ENCODE peak calls at places on chromosome 1, in nine cellular contexts. One of them, this sample, is unnamed.

GRCh38 chr1:234975122-234975940 is 153.3 kb downstream of the TOMM20 start:
- DNase-seq in CD8-positive, alpha-beta memory T cell: no peak
- DNase-seq in transverse colon: no peak
- DNase-seq in Peyer's patch: peak
- DNase-seq in neural progenitor cell: no peak
- DNase-seq in right atrium auricular region: no peak
- DNase-seq in tibial artery: no peak
- DNase-seq in tibial nerve: no peak
- DNase-seq in sigmoid colon: peak
- DNase-seq in this sample: no peak

GRCh38 chr1:1058921-1059493 is 15.1 kb downstream of the RNF223 start:
- DNase-seq in CD8-positive, alpha-beta memory T cell: peak
- DNase-seq in transverse colon: no peak
- DNase-seq in Peyer's patch: no peak
- DNase-seq in neural progenitor cell: peak
- DNase-seq in right atrium auricular region: no peak
- DNase-seq in tibial artery: no peak
- DNase-seq in tibial nerve: no peak
- DNase-seq in sigmoid colon: no peak
- DNase-seq in this sample: no peak

GRCh38 chr1:99570486-99571089 is 75.3 kb upstream of the PALMD start:
- DNase-seq in CD8-positive, alpha-beta memory T cell: no peak
- DNase-seq in transverse colon: no peak
- DNase-seq in Peyer's patch: no peak
- DNase-seq in neural progenitor cell: no peak
- DNase-seq in right atrium auricular region: no peak
- DNase-seq in tibial artery: no peak
- DNase-seq in tibial nerve: no peak
- DNase-seq in sigmoid colon: no peak
- DNase-seq in this sample: no peak

GRCh38 chr1:241557551-241558193 is 25.5 kb downstream of the KMO start:
- DNase-seq in CD8-positive, alpha-beta memory T cell: no peak
- DNase-seq in transverse colon: no peak
- DNase-seq in Peyer's patch: no peak
- DNase-seq in neural progenitor cell: no peak
- DNase-seq in right atrium auricular region: no peak
- DNase-seq in tibial artery: no peak
- DNase-seq in tibial nerve: no peak
- DNase-seq in sigmoid colon: no peak
- DNase-seq in this sample: no peak

GRCh38 chr1:17891205-17892110 is 136.3 kb downstream of the ACTL8 start:
- DNase-seq in CD8-positive, alpha-beta memory T cell: no peak
- DNase-seq in transverse colon: no peak
- DNase-seq in Peyer's patch: no peak
- DNase-seq in neural progenitor cell: no peak
- DNase-seq in right atrium auricular region: no peak
- DNase-seq in tibial artery: no peak
- DNase-seq in tibial nerve: no peak
- DNase-seq in sigmoid colon: no peak
- DNase-seq in this sample: no peak

GRCh38 chr1:54842206-54842915 is 41.2 kb upstream of the TTC22 start:
- DNase-seq in CD8-positive, alpha-beta memory T cell: no peak
- DNase-seq in transverse colon: no peak
- DNase-seq in Peyer's patch: no peak
- DNase-seq in neural progenitor cell: no peak
- DNase-seq in right atrium auricular region: peak
- DNase-seq in tibial artery: no peak
- DNase-seq in tibial nerve: no peak
- DNase-seq in sigmoid colon: no peak
- DNase-seq in this sample: peak

GRCh38 chr1:175911138-175911537 is 167.7 kb upstream of the TNR start:
- DNase-seq in CD8-positive, alpha-beta memory T cell: no peak
- DNase-seq in transverse colon: no peak
- DNase-seq in Peyer's patch: no peak
- DNase-seq in neural progenitor cell: no peak
- DNase-seq in right atrium auricular region: no peak
- DNase-seq in tibial artery: no peak
- DNase-seq in tibial nerve: no peak
- DNase-seq in sigmoid colon: no peak
- DNase-seq in this sample: no peak

GRCh38 chr1:201495447-201496295 is 11.3 kb downstream of the CSRP1 start:
- DNase-seq in CD8-positive, alpha-beta memory T cell: no peak
- DNase-seq in transverse colon: peak
- DNase-seq in Peyer's patch: peak
- DNase-seq in neural progenitor cell: peak
- DNase-seq in right atrium auricular region: no peak
- DNase-seq in tibial artery: peak
- DNase-seq in tibial nerve: peak
- DNase-seq in sigmoid colon: peak
- DNase-seq in this sample: peak

GRCh38 chr1:43521078-43521477 is 9.6 kb upstream of the PTPRF start:
- DNase-seq in CD8-positive, alpha-beta memory T cell: no peak
- DNase-seq in transverse colon: no peak
- DNase-seq in Peyer's patch: no peak
- DNase-seq in neural progenitor cell: no peak
- DNase-seq in right atrium auricular region: no peak
- DNase-seq in tibial artery: no peak
- DNase-seq in tibial nerve: no peak
- DNase-seq in sigmoid colon: no peak
- DNase-seq in this sample: no peak

GRCh38 chr1:94056171-94056570 is 64.8 kb downstream of the ABCA4 start:
- DNase-seq in CD8-positive, alpha-beta memory T cell: no peak
- DNase-seq in transverse colon: no peak
- DNase-seq in Peyer's patch: no peak
- DNase-seq in neural progenitor cell: no peak
- DNase-seq in right atrium auricular region: no peak
- DNase-seq in tibial artery: no peak
- DNase-seq in tibial nerve: no peak
- DNase-seq in sigmoid colon: no peak
- DNase-seq in this sample: no peak

GRCh38 chr1:11054666-11055065 is 5.2 kb downstream of the SRM start:
- DNase-seq in CD8-positive, alpha-beta memory T cell: no peak
- DNase-seq in transverse colon: no peak
- DNase-seq in Peyer's patch: no peak
- DNase-seq in neural progenitor cell: no peak
- DNase-seq in right atrium auricular region: no peak
- DNase-seq in tibial artery: no peak
- DNase-seq in tibial nerve: no peak
- DNase-seq in sigmoid colon: no peak
- DNase-seq in this sample: no peak
- H3K27ac ChIP-seq in CD8-positive, alpha-beta memory T cell: no peak
- H3K27ac ChIP-seq in transverse colon: no peak
- H3K27ac ChIP-seq in Peyer's patch: no peak
- H3K27ac ChIP-seq in neural progenitor cell: no peak
- H3K27ac ChIP-seq in right atrium auricular region: no peak
- H3K27ac ChIP-seq in tibial artery: no peak
- H3K27ac ChIP-seq in tibial nerve: no peak
- H3K27ac ChIP-seq in sigmoid colon: no peak
- H3K27ac ChIP-seq in this sample: no peak

GRCh38 chr1:15704526-15705183 is 20.5 kb downstream of the PLEKHM2 start:
- DNase-seq in CD8-positive, alpha-beta memory T cell: no peak
- DNase-seq in transverse colon: no peak
- DNase-seq in Peyer's patch: no peak
- DNase-seq in neural progenitor cell: no peak
- DNase-seq in right atrium auricular region: no peak
- DNase-seq in tibial artery: no peak
- DNase-seq in tibial nerve: no peak
- DNase-seq in sigmoid colon: no peak
- DNase-seq in this sample: no peak

GRCh38 chr1:15702722-15703550 is 18.8 kb downstream of the PLEKHM2 start:
- DNase-seq in CD8-positive, alpha-beta memory T cell: no peak
- DNase-seq in transverse colon: peak
- DNase-seq in Peyer's patch: peak
- DNase-seq in neural progenitor cell: no peak
- DNase-seq in right atrium auricular region: no peak
- DNase-seq in tibial artery: no peak
- DNase-seq in tibial nerve: no peak
- DNase-seq in sigmoid colon: no peak
- DNase-seq in this sample: no peak

GRCh38 chr1:15701784-15702183 is 17.7 kb downstream of the PLEKHM2 start:
- DNase-seq in CD8-positive, alpha-beta memory T cell: no peak
- DNase-seq in transverse colon: no peak
- DNase-seq in Peyer's patch: no peak
- DNase-seq in neural progenitor cell: no peak
- DNase-seq in right atrium auricular region: no peak
- DNase-seq in tibial artery: no peak
- DNase-seq in tibial nerve: no peak
- DNase-seq in sigmoid colon: no peak
- DNase-seq in this sample: no peak

GRCh38 chr1:15705184-15705566 is 21.1 kb downstream of the PLEKHM2 start:
- DNase-seq in CD8-positive, alpha-beta memory T cell: no peak
- DNase-seq in transverse colon: no peak
- DNase-seq in Peyer's patch: no peak
- DNase-seq in neural progenitor cell: no peak
- DNase-seq in right atrium auricular region: no peak
- DNase-seq in tibial artery: no peak
- DNase-seq in tibial nerve: no peak
- DNase-seq in sigmoid colon: no peak
- DNase-seq in this sample: no peak

GRCh38 chr1:15703562-15703961 is 19.4 kb downstream of the PLEKHM2 start:
- DNase-seq in CD8-positive, alpha-beta memory T cell: no peak
- DNase-seq in transverse colon: peak
- DNase-seq in Peyer's patch: peak
- DNase-seq in neural progenitor cell: no peak
- DNase-seq in right atrium auricular region: peak
- DNase-seq in tibial artery: peak
- DNase-seq in tibial nerve: peak
- DNase-seq in sigmoid colon: peak
- DNase-seq in this sample: no peak
- H3K27ac ChIP-seq in CD8-positive, alpha-beta memory T cell: no peak
- H3K27ac ChIP-seq in transverse colon: peak
- H3K27ac ChIP-seq in Peyer's patch: peak
- H3K27ac ChIP-seq in neural progenitor cell: peak
- H3K27ac ChIP-seq in right atrium auricular region: peak
- H3K27ac ChIP-seq in tibial artery: peak
- H3K27ac ChIP-seq in tibial nerve: peak
- H3K27ac ChIP-seq in sigmoid colon: peak
- H3K27ac ChIP-seq in this sample: peak

GRCh38 chr1:208213786-208214185 is 30.4 kb downstream of the PLXNA2 start:
- DNase-seq in CD8-positive, alpha-beta memory T cell: no peak
- DNase-seq in transverse colon: no peak
- DNase-seq in Peyer's patch: no peak
- DNase-seq in neural progenitor cell: no peak
- DNase-seq in right atrium auricular region: no peak
- DNase-seq in tibial artery: no peak
- DNase-seq in tibial nerve: no peak
- DNase-seq in sigmoid colon: no peak
- DNase-seq in this sample: no peak
- H3K27ac ChIP-seq in CD8-positive, alpha-beta memory T cell: no peak
- H3K27ac ChIP-seq in transverse colon: no peak
- H3K27ac ChIP-seq in Peyer's patch: no peak
- H3K27ac ChIP-seq in neural progenitor cell: no peak
- H3K27ac ChIP-seq in right atrium auricular region: peak
- H3K27ac ChIP-seq in tibial artery: no peak
- H3K27ac ChIP-seq in tibial nerve: no peak
- H3K27ac ChIP-seq in sigmoid colon: no peak
- H3K27ac ChIP-seq in this sample: no peak

GRCh38 chr1:2810281-2810680 is 8.8 kb upstream of the TTC34 start:
- DNase-seq in CD8-positive, alpha-beta memory T cell: no peak
- DNase-seq in transverse colon: no peak
- DNase-seq in Peyer's patch: no peak
- DNase-seq in neural progenitor cell: no peak
- DNase-seq in right atrium auricular region: no peak
- DNase-seq in tibial artery: no peak
- DNase-seq in tibial nerve: no peak
- DNase-seq in sigmoid colon: no peak
- DNase-seq in this sample: no peak

GRCh38 chr1:2809656-2810055 is 8.2 kb upstream of the TTC34 start:
- DNase-seq in CD8-positive, alpha-beta memory T cell: no peak
- DNase-seq in transverse colon: no peak
- DNase-seq in Peyer's patch: no peak
- DNase-seq in neural progenitor cell: no peak
- DNase-seq in right atrium auricular region: no peak
- DNase-seq in tibial artery: no peak
- DNase-seq in tibial nerve: no peak
- DNase-seq in sigmoid colon: no peak
- DNase-seq in this sample: no peak

GRCh38 chr1:2807678-2808385 is 6.3 kb upstream of the TTC34 start:
- DNase-seq in CD8-positive, alpha-beta memory T cell: no peak
- DNase-seq in transverse colon: no peak
- DNase-seq in Peyer's patch: no peak
- DNase-seq in neural progenitor cell: no peak
- DNase-seq in right atrium auricular region: no peak
- DNase-seq in tibial artery: no peak
- DNase-seq in tibial nerve: no peak
- DNase-seq in sigmoid colon: no peak
- DNase-seq in this sample: no peak

GRCh38 chr1:2808386-2808705 is 6.9 kb upstream of the TTC34 start:
- DNase-seq in CD8-positive, alpha-beta memory T cell: no peak
- DNase-seq in transverse colon: no peak
- DNase-seq in Peyer's patch: no peak
- DNase-seq in neural progenitor cell: no peak
- DNase-seq in right atrium auricular region: no peak
- DNase-seq in tibial artery: no peak
- DNase-seq in tibial nerve: no peak
- DNase-seq in sigmoid colon: no peak
- DNase-seq in this sample: no peak

GRCh38 chr1:2808831-2809605 is 7.5 kb upstream of the TTC34 start:
- DNase-seq in CD8-positive, alpha-beta memory T cell: no peak
- DNase-seq in transverse colon: no peak
- DNase-seq in Peyer's patch: no peak
- DNase-seq in neural progenitor cell: no peak
- DNase-seq in right atrium auricular region: no peak
- DNase-seq in tibial artery: no peak
- DNase-seq in tibial nerve: no peak
- DNase-seq in sigmoid colon: no peak
- DNase-seq in this sample: no peak
- H3K27ac ChIP-seq in CD8-positive, alpha-beta memory T cell: no peak
- H3K27ac ChIP-seq in transverse colon: no peak
- H3K27ac ChIP-seq in Peyer's patch: no peak
- H3K27ac ChIP-seq in neural progenitor cell: no peak
- H3K27ac ChIP-seq in right atrium auricular region: no peak
- H3K27ac ChIP-seq in tibial artery: no peak
- H3K27ac ChIP-seq in tibial nerve: no peak
- H3K27ac ChIP-seq in sigmoid colon: no peak
- H3K27ac ChIP-seq in this sample: no peak